ENCODE peak calls at places on chromosome 13, in six cellular contexts. B is fibroblast of the aortic adventitia, N is psoas muscle, Q is AG09319, Y is A549, U is tibial artery. X is an unnamed sample.

GRCh38 chr13:33514362-33514761 is 228.8 kb upstream of the STARD13 start:
- DNase-seq in B (no peak), N (no peak), Q (no peak), Y (no peak), U (no peak), X (no peak)

GRCh38 chr13:100125946-100126345 is 37.1 kb downstream of the PCCA start:
- DNase-seq in B (no peak), N (no peak), Q (no peak), Y (no peak), U (no peak), X (no peak)

GRCh38 chr13:50805805-50806204 is 37.7 kb downstream of the DLEU7 start:
- DNase-seq in B (peak), N (no peak), Q (no peak), Y (peak), U (no peak), X (no peak)

GRCh38 chr13:27306364-27306763 is 35.7 kb downstream of the RASL11A start:
- DNase-seq in B (no peak), N (no peak), Q (no peak), Y (no peak), U (no peak), X (no peak)

GRCh38 chr13:24727731-24728601 is 36.0 kb upstream of the RNF17 start:
- DNase-seq in B (peak), N (no peak), Q (peak), Y (peak), U (peak), X (peak)

GRCh38 chr13:78586706-78587105 is 16.6 kb downstream of the POU4F1 start:
- DNase-seq in B (no peak), N (no peak), Q (no peak), Y (no peak), U (no peak), X (no peak)

GRCh38 chr13:54733639-54734038 is 1705.0 kb downstream of the OLFM4 start:
- DNase-seq in B (no peak), N (no peak), Q (no peak), Y (peak), U (no peak), X (no peak)

GRCh38 chr13:18996627-18997051 is 185.0 kb downstream of the TUBA3C start:
- DNase-seq in B (no peak), N (no peak), Q (no peak), Y (no peak), U (no peak), X (no peak)

GRCh38 chr13:79988573-79988972 is 352.4 kb downstream of the SPRY2 start:
- DNase-seq in B (peak), N (no peak), Q (no peak), Y (no peak), U (no peak), X (no peak)

GRCh38 chr13:44117351-44117750 is 237.6 kb downstream of the LACC1 start:
- DNase-seq in B (peak), N (no peak), Q (no peak), Y (no peak), U (no peak), X (no peak)

GRCh38 chr13:20006206-20006605 is 47.7 kb downstream of the ZMYM2 start:
- DNase-seq in B (peak), N (no peak), Q (no peak), Y (no peak), U (no peak), X (no peak)

GRCh38 chr13:106172176-106172905 is 363.1 kb downstream of the EFNB2 start:
- DNase-seq in B (no peak), N (no peak), Q (no peak), Y (no peak), U (no peak), X (no peak)

GRCh38 chr13:24293761-24294160 is 15.6 kb upstream of the C1QTNF9 start:
- DNase-seq in B (no peak), N (no peak), Q (no peak), Y (no peak), U (no peak), X (no peak)

GRCh38 chr13:48653074-48654054 is at the start of gene CYSLTR2:
- DNase-seq in B (peak), N (no peak), Q (no peak), Y (peak), U (no peak), X (peak)

GRCh38 chr13:33034897-33035296 is 18.7 kb downstream of the KL start:
- DNase-seq in B (no peak), N (no peak), Q (no peak), Y (no peak), U (no peak), X (peak)

GRCh38 chr13:111187879-111188643 is 73.0 kb downstream of the ARHGEF7 start:
- DNase-seq in B (peak), N (no peak), Q (no peak), Y (no peak), U (no peak), X (no peak)

GRCh38 chr13:70844391-70845108 is 736.3 kb upstream of the KLHL1 start:
- DNase-seq in B (no peak), N (no peak), Q (no peak), Y (no peak), U (no peak), X (no peak)

GRCh38 chr13:96984061-96984508 is 10.2 kb downstream of the OXGR1 start:
- DNase-seq in B (no peak), N (no peak), Q (no peak), Y (no peak), U (no peak), X (no peak)

GRCh38 chr13:78022164-78022877 is 103.7 kb upstream of the EDNRB start:
- DNase-seq in B (peak), N (no peak), Q (no peak), Y (no peak), U (peak), X (peak)

GRCh38 chr13:29165840-29166239 is 345.7 kb downstream of the MTUS2 start:
- DNase-seq in B (no peak), N (no peak), Q (no peak), Y (no peak), U (no peak), X (peak)

GRCh38 chr13:102295316-102296048 is 106.4 kb downstream of the FGF14 start:
- DNase-seq in B (peak), N (no peak), Q (peak), Y (no peak), U (no peak), X (no peak)

GRCh38 chr13:80000679-80001509 is 340.0 kb downstream of the SPRY2 start:
- DNase-seq in B (no peak), N (no peak), Q (no peak), Y (no peak), U (no peak), X (no peak)

GRCh38 chr13:110916671-110917142 is 1.8 kb upstream of the ANKRD10 start:
- DNase-seq in B (peak), N (no peak), Q (no peak), Y (no peak), U (no peak), X (no peak)

GRCh38 chr13:48585456-48585840 is 52.6 kb upstream of the RCBTB2 start:
- DNase-seq in B (peak), N (no peak), Q (no peak), Y (no peak), U (no peak), X (no peak)

GRCh38 chr13:110714798-110715394 is 1.4 kb downstream of the ING1 start:
- DNase-seq in B (peak), N (peak), Q (no peak), Y (no peak), U (peak), X (peak)

GRCh38 chr13:40187324-40187795 is 479.1 kb downstream of the FOXO1 start:
- DNase-seq in B (no peak), N (no peak), Q (no peak), Y (no peak), U (no peak), X (no peak)

GRCh38 chr13:27967203-27967735 is 1.8 kb downstream of the CDX2 start:
- DNase-seq in B (no peak), N (no peak), Q (no peak), Y (no peak), U (no peak), X (peak)

GRCh38 chr13:91078093-91078679 is 269.3 kb upstream of the MIR17HG start:
- DNase-seq in B (no peak), N (no peak), Q (no peak), Y (peak), U (no peak), X (no peak)

GRCh38 chr13:81473366-81473899 is 1132.5 kb upstream of the SPRY2 start:
- DNase-seq in B (no peak), N (no peak), Q (no peak), Y (no peak), U (no peak), X (no peak)

GRCh38 chr13:43286769-43287168 is 263.4 kb downstream of the DNAJC15 start:
- DNase-seq in B (no peak), N (no peak), Q (no peak), Y (no peak), U (no peak), X (no peak)

GRCh38 chr13:26442541-26442940 is 114.9 kb upstream of the WASF3 start:
- DNase-seq in B (peak), N (no peak), Q (no peak), Y (no peak), U (no peak), X (no peak)

DNA sequence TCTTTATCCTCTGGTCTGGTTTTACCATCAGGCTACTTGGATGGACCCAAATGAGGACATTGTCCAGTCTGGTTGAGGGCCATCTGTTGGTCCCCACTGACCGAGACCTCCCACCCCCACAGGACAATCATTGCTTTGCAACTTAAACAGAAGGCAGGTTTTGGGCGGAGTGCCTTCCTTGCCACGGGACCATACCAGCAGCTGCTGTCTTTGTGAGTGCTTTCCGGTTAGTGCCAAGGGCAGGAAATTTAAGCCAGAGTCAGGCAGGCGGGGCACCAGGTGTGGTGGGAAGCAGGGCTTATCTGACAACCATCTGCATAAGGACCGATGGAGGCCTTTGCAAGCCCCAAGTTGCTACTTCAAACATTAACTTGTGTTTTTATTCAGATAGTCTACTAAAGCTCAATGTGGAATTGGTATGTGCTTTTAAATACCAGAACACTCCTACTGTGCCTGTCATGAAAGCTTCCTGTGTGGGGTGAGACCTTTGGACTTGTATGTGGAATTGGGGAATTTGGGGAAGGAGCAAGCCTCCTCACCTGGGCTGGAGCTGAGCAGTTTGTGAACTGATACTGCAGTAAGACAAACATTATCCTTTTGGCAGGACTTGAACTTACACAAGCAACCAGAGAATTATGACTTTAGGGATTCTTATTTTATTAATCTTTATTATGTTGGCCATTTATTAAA is 39.3 kb upstream of the UBE2L5 start:
- DNase-seq in B (no peak), N (no peak), Q (no peak), Y (no peak), U (no peak), X (no peak)
- TF ChIP-seq CTCF in B (no peak), N (no peak), Q (no peak), Y (no peak), U (no peak), X (no peak)

DNA sequence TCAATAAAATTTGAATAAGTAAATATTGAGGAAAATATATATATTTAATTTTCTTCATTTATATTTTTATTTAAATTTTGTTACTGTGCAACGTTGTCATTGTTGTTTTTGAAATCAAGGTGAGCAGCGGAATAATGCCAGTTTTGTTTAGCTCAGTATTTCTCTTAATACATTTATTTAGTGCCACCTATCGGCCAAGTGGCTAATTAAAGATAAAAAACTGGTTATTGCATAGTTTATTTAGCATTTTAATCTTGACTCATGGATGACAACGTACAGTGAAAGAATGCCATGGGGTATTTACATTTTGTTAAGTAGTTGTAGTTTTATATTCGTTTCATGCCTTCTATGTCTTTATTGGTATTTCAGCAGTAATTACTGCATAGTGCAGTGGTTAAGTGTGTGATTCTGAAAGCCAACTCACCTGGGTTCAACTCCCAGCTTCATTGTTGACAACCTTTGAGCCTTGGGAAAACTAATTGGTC is 265.9 kb downstream of the MYO16 start:
- DNase-seq in B (peak), N (no peak), Q (no peak), Y (peak), U (no peak), X (peak)
- TF ChIP-seq CTCF in B (peak), N (peak), Q (peak), Y (peak), U (peak), X (no peak)

GRCh38 chr13:73286177-73286576 is 227.4 kb downstream of the KLF5 start:
- DNase-seq in B (no peak), N (no peak), Q (no peak), Y (no peak), U (no peak), X (no peak)
- TF ChIP-seq CTCF in B (no peak), N (no peak), Q (no peak), Y (no peak), U (no peak), X (no peak)

GRCh38 chr13:39047560-39047959 is 9.3 kb downstream of the NHLRC3 start:
- DNase-seq in B (no peak), N (no peak), Q (no peak), Y (no peak), U (no peak), X (no peak)
- TF ChIP-seq CTCF in B (no peak), N (no peak), Q (no peak), Y (no peak), U (no peak), X (no peak)

GRCh38 chr13:62280590-62280989 is 864.9 kb upstream of the PCDH20 start:
- DNase-seq in B (no peak), N (no peak), Q (no peak), Y (no peak), U (no peak), X (no peak)

DNA sequence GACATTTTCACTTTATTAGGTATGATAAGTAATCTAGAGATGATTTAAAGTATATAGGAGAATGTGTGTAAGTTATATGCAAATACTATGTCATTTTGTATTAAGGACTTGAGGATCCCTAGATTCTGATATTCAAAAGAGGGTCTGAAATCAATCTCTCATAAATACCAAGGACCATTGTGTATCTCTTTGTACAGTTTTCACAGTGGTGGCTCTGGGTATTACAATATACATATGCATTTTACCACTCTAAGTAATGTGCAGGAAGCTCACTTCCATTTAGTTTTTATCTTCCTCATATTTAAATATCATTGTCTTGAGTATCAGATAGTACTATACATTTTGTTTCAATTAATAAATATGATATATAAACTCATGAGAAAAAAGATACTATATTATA is 862.6 kb upstream of the PCDH20 start:
- DNase-seq in B (no peak), N (no peak), Q (no peak), Y (no peak), U (no peak), X (no peak)
- TF ChIP-seq CTCF in B (no peak), N (no peak), Q (no peak), Y (no peak), U (no peak), X (no peak)

GRCh38 chr13:113086031-113086750 is 19.4 kb upstream of the F7 start:
- DNase-seq in B (no peak), N (peak), Q (no peak), Y (peak), U (no peak), X (no peak)
- TF ChIP-seq CTCF in B (no peak), N (no peak), Q (no peak), Y (no peak), U (no peak), X (no peak)